ENCODE peak calls at places on chromosomes 1 and 21, in six cellular contexts. L is stimulated activated CD4-positive, alpha-beta T cell treated with anti-CD3 and anti-CD28 coated beads, Interleukin-4, amount 100 ng/mL, for 48 hours; F is psoas muscle; Q is endothelial cell; J is GM10248; R is kidney tubule cell. C is an unnamed sample.

GRCh38 chr1:152912900-152913299 is 4.6 kb downstream of the IVL start:
- DNase-seq in L (no peak), F (no peak), Q (no peak), J (no peak), R (no peak), C (no peak)

GRCh38 chr1:112357467-112357866 is 38.5 kb upstream of the CTTNBP2NL start:
- DNase-seq in L (no peak), F (no peak), Q (no peak), J (no peak), R (no peak), C (no peak)

GRCh38 chr1:113947388-113948107 is 18.4 kb downstream of the HIPK1 start:
- DNase-seq in L (no peak), F (no peak), Q (no peak), J (no peak), R (no peak), C (no peak)

GRCh38 chr1:22971161-22972062 is 1.3 kb downstream of the LACTBL1 start:
- DNase-seq in L (no peak), F (no peak), Q (no peak), J (no peak), R (peak), C (peak)

GRCh38 chr1:74247881-74248528 is 12.8 kb downstream of the TNNI3K start:
- DNase-seq in L (no peak), F (no peak), Q (no peak), J (no peak), R (no peak), C (no peak)

GRCh38 chr1:155983191-155984023 is 5.1 kb upstream of the ARHGEF2 start:
- DNase-seq in L (no peak), F (peak), Q (no peak), J (no peak), R (peak), C (no peak)

GRCh38 chr1:203465146-203465798 is 10.3 kb upstream of the PRELP start:
- DNase-seq in L (no peak), F (no peak), Q (no peak), J (no peak), R (no peak), C (no peak)

GRCh38 chr1:160522136-160522535 is 919 bp downstream of the SLAMF6 start:
- DNase-seq in L (no peak), F (no peak), Q (no peak), J (no peak), R (no peak), C (no peak)

GRCh38 chr21:45468051-45468970 is 63.3 kb downstream of the COL18A1 start:
- DNase-seq in L (no peak), F (peak), Q (no peak), J (no peak), R (no peak), C (no peak)

GRCh38 chr1:203582568-203582967 is 44.1 kb upstream of the ATP2B4 start:
- DNase-seq in L (no peak), F (no peak), Q (no peak), J (no peak), R (no peak), C (no peak)

GRCh38 chr1:234851450-234852438 is 241.8 kb upstream of the IRF2BP2 start:
- DNase-seq in L (no peak), F (no peak), Q (no peak), J (peak), R (peak), C (no peak)

GRCh38 chr1:203528098-203528497 is 34.1 kb downstream of the OPTC start:
- DNase-seq in L (no peak), F (no peak), Q (no peak), J (no peak), R (no peak), C (no peak)

GRCh38 chr1:98110674-98111073 is 189.8 kb upstream of the DPYD start:
- DNase-seq in L (no peak), F (no peak), Q (no peak), J (no peak), R (peak), C (no peak)

GRCh38 chr1:119139393-119139792 is 1.1 kb downstream of the WARS2 start:
- DNase-seq in L (no peak), F (no peak), Q (no peak), J (peak), R (no peak), C (no peak)

GRCh38 chr1:167273027-167273800 is 52.5 kb downstream of the POU2F1 start:
- DNase-seq in L (no peak), F (no peak), Q (no peak), J (no peak), R (peak), C (no peak)

GRCh38 chr1:33711511-33711910 is 152.4 kb upstream of the HMGB4 start:
- DNase-seq in L (no peak), F (no peak), Q (no peak), J (no peak), R (no peak), C (no peak)

GRCh38 chr1:3105167-3105863 is 36.3 kb downstream of the PRDM16 start:
- DNase-seq in L (no peak), F (no peak), Q (peak), J (no peak), R (peak), C (peak)

GRCh38 chr1:7388141-7388487 is 383.0 kb upstream of the VAMP3 start:
- DNase-seq in L (no peak), F (no peak), Q (no peak), J (no peak), R (no peak), C (no peak)

GRCh38 chr1:169456029-169456428 is 28.8 kb upstream of the CCDC181 start:
- DNase-seq in L (no peak), F (no peak), Q (no peak), J (no peak), R (no peak), C (no peak)

GRCh38 chr1:84691139-84691783 is 1.0 kb upstream of the SSX2IP start:
- DNase-seq in L (no peak), F (no peak), Q (no peak), J (peak), R (no peak), C (no peak)

GRCh38 chr21:39137248-39138186 is 45.7 kb downstream of the PSMG1 start:
- DNase-seq in L (no peak), F (no peak), Q (no peak), J (no peak), R (peak), C (peak)

GRCh38 chr1:6599141-6599975 is 3.3 kb downstream of the KLHL21 start:
- DNase-seq in L (peak), F (peak), Q (no peak), J (no peak), R (peak), C (no peak)

GRCh38 chr1:87515781-87516180 is 187.1 kb downstream of the LMO4 start:
- DNase-seq in L (no peak), F (no peak), Q (no peak), J (no peak), R (peak), C (no peak)

C was measured in iPS-NIHi11.